ENCODE peak calls at places on chromosome 20, in seven cellular contexts. One of them, this sample, is unnamed.

GRCh38 chr20:5608448-5609161 is 141.6 kb upstream of the SHLD1 start:
- DNase-seq in dorsolateral prefrontal cortex: no peak
- DNase-seq in A549: peak; percentile 52
- DNase-seq in pancreas: no peak
- DNase-seq in heart left ventricle: no peak
- DNase-seq in cardiac fibroblast: peak; percentile 62
- DNase-seq in Peyer's patch: no peak
- DNase-seq in this sample: peak; percentile 59

GRCh38 chr20:10594286-10594868 is 79.4 kb downstream of the JAG1 start:
- DNase-seq in dorsolateral prefrontal cortex: no peak
- DNase-seq in A549: no peak
- DNase-seq in pancreas: no peak
- DNase-seq in heart left ventricle: no peak
- DNase-seq in cardiac fibroblast: peak; percentile 33
- DNase-seq in Peyer's patch: no peak
- DNase-seq in this sample: no peak

GRCh38 chr20:51184289-51184688 is 161.4 kb upstream of the KCNG1 start:
- DNase-seq in dorsolateral prefrontal cortex: no peak
- DNase-seq in A549: no peak
- DNase-seq in pancreas: no peak
- DNase-seq in heart left ventricle: no peak
- DNase-seq in cardiac fibroblast: peak; percentile 28
- DNase-seq in Peyer's patch: no peak
- DNase-seq in this sample: no peak

GRCh38 chr20:25863536-25864325 is 167.1 kb upstream of the ZNF337 start:
- DNase-seq in dorsolateral prefrontal cortex: no peak
- DNase-seq in A549: no peak
- DNase-seq in pancreas: no peak
- DNase-seq in heart left ventricle: peak; percentile 67
- DNase-seq in cardiac fibroblast: peak; percentile 17
- DNase-seq in Peyer's patch: no peak
- DNase-seq in this sample: peak; percentile 8

GRCh38 chr20:13788167-13788834 is 3.5 kb downstream of the NDUFAF5 start:
- DNase-seq in dorsolateral prefrontal cortex: no peak
- DNase-seq in A549: peak; percentile 83
- DNase-seq in pancreas: peak; percentile 26
- DNase-seq in heart left ventricle: no peak
- DNase-seq in cardiac fibroblast: peak; percentile 71
- DNase-seq in Peyer's patch: no peak
- DNase-seq in this sample: peak; percentile 79

GRCh38 chr20:48933017-48933766 is 11.7 kb downstream of the ARFGEF2 start:
- DNase-seq in dorsolateral prefrontal cortex: no peak
- DNase-seq in A549: no peak
- DNase-seq in pancreas: no peak
- DNase-seq in heart left ventricle: no peak
- DNase-seq in cardiac fibroblast: no peak
- DNase-seq in Peyer's patch: peak; percentile 74
- DNase-seq in this sample: no peak

GRCh38 chr20:13200767-13201500 is 20.1 kb upstream of the ISM1 start:
- DNase-seq in dorsolateral prefrontal cortex: no peak
- DNase-seq in A549: no peak
- DNase-seq in pancreas: no peak
- DNase-seq in heart left ventricle: no peak
- DNase-seq in cardiac fibroblast: no peak
- DNase-seq in Peyer's patch: no peak
- DNase-seq in this sample: no peak

GRCh38 chr20:47149939-47150338 is 206.6 kb downstream of the ZMYND8 start:
- DNase-seq in dorsolateral prefrontal cortex: no peak
- DNase-seq in A549: no peak
- DNase-seq in pancreas: no peak
- DNase-seq in heart left ventricle: no peak
- DNase-seq in cardiac fibroblast: no peak
- DNase-seq in Peyer's patch: no peak
- DNase-seq in this sample: no peak

GRCh38 chr20:25076731-25077609 is 5.0 kb downstream of the VSX1 start:
- DNase-seq in dorsolateral prefrontal cortex: no peak
- DNase-seq in A549: peak; percentile 80
- DNase-seq in pancreas: peak; percentile 35
- DNase-seq in heart left ventricle: no peak
- DNase-seq in cardiac fibroblast: peak; percentile 32
- DNase-seq in Peyer's patch: no peak
- DNase-seq in this sample: peak; percentile 48

GRCh38 chr20:17610566-17611289 is 40.9 kb downstream of the DSTN start:
- DNase-seq in dorsolateral prefrontal cortex: no peak
- DNase-seq in A549: no peak
- DNase-seq in pancreas: no peak
- DNase-seq in heart left ventricle: peak; percentile 69
- DNase-seq in cardiac fibroblast: no peak
- DNase-seq in Peyer's patch: peak; percentile 69
- DNase-seq in this sample: no peak

GRCh38 chr20:64137598-64138031 is 26.6 kb upstream of the MYT1 start:
- DNase-seq in dorsolateral prefrontal cortex: no peak
- DNase-seq in A549: no peak
- DNase-seq in pancreas: no peak
- DNase-seq in heart left ventricle: peak; percentile 46
- DNase-seq in cardiac fibroblast: no peak
- DNase-seq in Peyer's patch: no peak
- DNase-seq in this sample: no peak

GRCh38 chr20:1803216-1804128 is 91.7 kb upstream of the SIRPA start:
- DNase-seq in dorsolateral prefrontal cortex: peak; percentile 65
- DNase-seq in A549: no peak
- DNase-seq in pancreas: peak; percentile 19
- DNase-seq in heart left ventricle: peak; percentile 86
- DNase-seq in cardiac fibroblast: peak; percentile 65
- DNase-seq in Peyer's patch: peak; percentile 65
- DNase-seq in this sample: peak; percentile 67

GRCh38 chr20:41437836-41438235 is 71.2 kb upstream of the EMILIN3 start:
- DNase-seq in dorsolateral prefrontal cortex: no peak
- DNase-seq in A549: no peak
- DNase-seq in pancreas: no peak
- DNase-seq in heart left ventricle: no peak
- DNase-seq in cardiac fibroblast: peak; percentile 26
- DNase-seq in Peyer's patch: no peak
- DNase-seq in this sample: no peak

GRCh38 chr20:24838551-24839530 is 110.2 kb upstream of the CST7 start:
- DNase-seq in dorsolateral prefrontal cortex: no peak
- DNase-seq in A549: no peak
- DNase-seq in pancreas: no peak
- DNase-seq in heart left ventricle: no peak
- DNase-seq in cardiac fibroblast: peak; percentile 11
- DNase-seq in Peyer's patch: no peak
- DNase-seq in this sample: no peak

GRCh38 chr20:44496976-44497375 is 21.3 kb downstream of the TTPAL start:
- DNase-seq in dorsolateral prefrontal cortex: no peak
- DNase-seq in A549: peak; percentile 69
- DNase-seq in pancreas: no peak
- DNase-seq in heart left ventricle: no peak
- DNase-seq in cardiac fibroblast: peak; percentile 97
- DNase-seq in Peyer's patch: no peak
- DNase-seq in this sample: peak; percentile 69

GRCh38 chr20:38198238-38198861 is 33.3 kb upstream of the TGM2 start:
- DNase-seq in dorsolateral prefrontal cortex: no peak
- DNase-seq in A549: no peak
- DNase-seq in pancreas: no peak
- DNase-seq in heart left ventricle: no peak
- DNase-seq in cardiac fibroblast: peak; percentile 50
- DNase-seq in Peyer's patch: no peak
- DNase-seq in this sample: no peak

GRCh38 chr20:19259182-19259591 is 46.7 kb downstream of the SLC24A3 start:
- DNase-seq in dorsolateral prefrontal cortex: no peak
- DNase-seq in A549: no peak
- DNase-seq in pancreas: no peak
- DNase-seq in heart left ventricle: no peak
- DNase-seq in cardiac fibroblast: no peak
- DNase-seq in Peyer's patch: no peak
- DNase-seq in this sample: no peak

GRCh38 chr20:6614836-6615235 is 152.7 kb upstream of the BMP2 start:
- DNase-seq in dorsolateral prefrontal cortex: no peak
- DNase-seq in A549: no peak
- DNase-seq in pancreas: no peak
- DNase-seq in heart left ventricle: no peak
- DNase-seq in cardiac fibroblast: no peak
- DNase-seq in Peyer's patch: no peak
- DNase-seq in this sample: no peak

DNA sequence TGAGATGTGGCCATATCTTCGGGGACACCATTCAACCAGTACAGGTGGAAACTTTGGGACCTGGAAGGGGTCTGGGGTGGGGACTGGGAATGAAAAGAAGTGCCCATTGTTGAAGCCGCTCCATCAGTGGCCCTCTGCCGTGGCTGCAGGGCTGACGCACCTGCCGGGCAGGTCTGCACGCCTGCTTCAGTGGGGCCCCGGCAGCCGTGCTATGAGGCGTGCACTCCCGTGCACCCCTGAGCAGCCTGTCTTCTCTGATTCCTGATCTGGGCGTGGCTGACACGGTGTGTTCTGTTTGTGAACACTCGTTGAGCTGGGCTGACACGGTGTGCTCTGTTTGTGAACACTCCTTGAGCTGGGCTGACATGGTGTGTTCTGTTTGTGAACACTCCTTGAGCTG is 155.9 kb downstream of the TAF4 start:
- DNase-seq in dorsolateral prefrontal cortex: no peak
- DNase-seq in A549: no peak
- DNase-seq in pancreas: no peak
- DNase-seq in heart left ventricle: no peak
- DNase-seq in cardiac fibroblast: no peak
- DNase-seq in Peyer's patch: no peak
- DNase-seq in this sample: no peak
- H3K4me3 ChIP-seq in dorsolateral prefrontal cortex: no peak overlapping the region
- H3K4me3 ChIP-seq in A549: no peak overlapping the region
- H3K4me3 ChIP-seq in pancreas: no peak overlapping the region
- H3K4me3 ChIP-seq in heart left ventricle: no peak overlapping the region
- H3K4me3 ChIP-seq in cardiac fibroblast: no peak overlapping the region
- H3K4me3 ChIP-seq in Peyer's patch: no peak overlapping the region
- H3K4me3 ChIP-seq in this sample: no peak overlapping the region

GRCh38 chr20:61436674-61437279 is 184.7 kb downstream of the CDH4 start:
- DNase-seq in dorsolateral prefrontal cortex: no peak
- DNase-seq in A549: peak; percentile 32
- DNase-seq in pancreas: no peak
- DNase-seq in heart left ventricle: no peak
- DNase-seq in cardiac fibroblast: peak; percentile 79
- DNase-seq in Peyer's patch: no peak
- DNase-seq in this sample: peak; percentile 83
- TF ChIP-seq CTCF in dorsolateral prefrontal cortex: no peak
- TF ChIP-seq CTCF in A549: no peak
- TF ChIP-seq CTCF in pancreas: no peak
- TF ChIP-seq CTCF in heart left ventricle: no peak
- TF ChIP-seq CTCF in cardiac fibroblast: no peak
- TF ChIP-seq CTCF in Peyer's patch: no peak
- TF ChIP-seq CTCF in this sample: no peak

DNA sequence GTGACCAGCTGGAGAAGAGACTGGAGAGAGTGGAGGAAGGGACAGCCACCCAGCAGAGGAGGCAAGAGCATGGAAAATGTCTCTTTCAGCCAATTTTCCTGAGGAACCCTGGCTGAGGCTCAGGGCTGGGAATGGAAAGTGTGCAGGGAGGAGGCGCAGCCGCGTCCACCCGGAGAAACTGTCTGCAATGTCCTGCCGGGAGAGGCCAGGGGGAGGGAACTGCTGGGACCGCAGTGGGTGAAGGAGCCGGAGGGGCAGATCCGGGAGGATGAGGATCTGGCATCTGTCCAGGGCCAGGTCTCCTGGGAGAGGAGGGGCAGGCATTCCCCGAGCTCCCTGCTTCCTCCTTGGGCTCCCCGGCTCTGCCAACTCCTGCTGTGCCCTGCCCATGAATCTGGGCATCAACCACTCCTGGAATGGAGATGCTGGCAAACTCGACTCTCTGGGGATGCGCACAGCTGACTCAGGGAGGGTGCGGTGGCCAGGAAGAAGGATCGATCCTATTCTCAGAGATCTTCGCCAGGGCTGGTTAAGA is 17.4 kb upstream of the HM13 start:
- DNase-seq in dorsolateral prefrontal cortex: no peak
- DNase-seq in A549: no peak
- DNase-seq in pancreas: no peak
- DNase-seq in heart left ventricle: peak; percentile 90
- DNase-seq in cardiac fibroblast: peak; percentile 40
- DNase-seq in Peyer's patch: no peak
- DNase-seq in this sample: peak; percentile 52
- H3K4me3 ChIP-seq in dorsolateral prefrontal cortex: no peak overlapping the region
- H3K4me3 ChIP-seq in A549: no peak overlapping the region
- H3K4me3 ChIP-seq in pancreas: no peak overlapping the region
- H3K4me3 ChIP-seq in heart left ventricle: no peak overlapping the region
- H3K4me3 ChIP-seq in cardiac fibroblast: no peak overlapping the region
- H3K4me3 ChIP-seq in Peyer's patch: no peak overlapping the region
- H3K4me3 ChIP-seq in this sample: peak overlapping the region; percentile 13

DNA sequence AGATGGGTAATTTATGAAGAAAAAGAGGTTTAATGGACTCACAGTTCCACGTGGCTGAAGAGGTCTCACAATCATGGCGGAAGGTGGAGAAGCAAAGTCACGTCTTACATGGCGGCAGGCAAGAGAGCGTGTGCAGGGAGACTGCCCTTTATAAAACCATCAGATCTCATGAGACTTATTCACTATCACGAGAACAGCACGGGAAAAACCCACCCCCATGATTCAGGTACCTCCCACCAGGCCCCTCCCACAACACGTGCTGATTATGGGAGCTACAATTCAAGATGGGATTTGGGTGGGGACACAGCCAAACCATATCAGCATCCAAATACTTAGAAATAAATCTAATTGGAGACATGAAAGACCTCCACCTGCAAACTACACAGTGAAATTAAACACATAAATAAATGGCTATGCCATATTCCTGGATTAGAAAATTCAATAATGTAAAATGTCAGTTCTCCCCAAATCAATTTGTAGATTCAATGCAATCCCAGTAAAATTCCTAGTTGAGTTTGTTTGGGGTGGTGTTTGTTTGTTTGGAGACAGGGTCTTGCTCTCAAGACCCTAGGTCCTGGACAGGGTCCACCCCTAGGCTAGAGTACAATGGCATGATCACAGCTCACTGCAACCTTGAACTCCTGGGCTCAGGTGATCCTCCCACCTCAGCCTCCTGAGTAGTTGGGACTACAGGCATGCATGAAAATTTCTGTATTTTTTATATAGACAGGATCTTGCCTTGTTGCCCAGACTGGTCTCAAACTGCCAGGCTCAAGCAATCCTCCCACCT is 101.6 kb downstream of the TAF4 start:
- DNase-seq in dorsolateral prefrontal cortex: no peak
- DNase-seq in A549: no peak
- DNase-seq in pancreas: no peak
- DNase-seq in heart left ventricle: no peak
- DNase-seq in cardiac fibroblast: no peak
- DNase-seq in Peyer's patch: no peak
- DNase-seq in this sample: no peak
- TF ChIP-seq CTCF in dorsolateral prefrontal cortex: no peak
- TF ChIP-seq CTCF in A549: no peak
- TF ChIP-seq CTCF in pancreas: no peak
- TF ChIP-seq CTCF in heart left ventricle: no peak
- TF ChIP-seq CTCF in cardiac fibroblast: no peak
- TF ChIP-seq CTCF in Peyer's patch: no peak
- TF ChIP-seq CTCF in this sample: no peak